ENCODE peak calls at places on chromosomes 12 and 14, in eight cellular contexts. One of them, this sample, is unnamed.

GRCh38 chr14:68978550-68978911 is 571 bp downstream of the ACTN1 start:
- DNase-seq in ovary: peak
- DNase-seq in amniotic epithelial cell: no peak
- DNase-seq in HCEC 1CT: peak
- DNase-seq in right cardiac atrium: peak
- DNase-seq in Right ventricle myocardium superior: peak
- DNase-seq in activated T-helper 1 cell treated with anti-CD3 and anti-CD28 coated beads, Interleukin-12 subunit alpha, Interleukin-12 subunit beta, Interleukin-2, Interleukin-4 antibody, amounts not matched to agents 30 ng/mL and 10 ng/mL and 1 ng/mL, durations not matched to agents 14 hours and 24 hours and 36 hours: peak
- DNase-seq in COR-L47: peak
- DNase-seq in this sample: no peak

GRCh38 chr12:65121049-65121955 is at the start of gene WIF1:
- DNase-seq in ovary: no peak
- DNase-seq in amniotic epithelial cell: no peak
- DNase-seq in HCEC 1CT: no peak
- DNase-seq in right cardiac atrium: peak
- DNase-seq in Right ventricle myocardium superior: peak
- DNase-seq in activated T-helper 1 cell treated with anti-CD3 and anti-CD28 coated beads, Interleukin-12 subunit alpha, Interleukin-12 subunit beta, Interleukin-2, Interleukin-4 antibody, amounts not matched to agents 30 ng/mL and 10 ng/mL and 1 ng/mL, durations not matched to agents 14 hours and 24 hours and 36 hours: no peak
- DNase-seq in COR-L47: no peak
- DNase-seq in this sample: no peak

GRCh38 chr14:69373104-69373503 is 25.0 kb downstream of the ERH start:
- DNase-seq in ovary: no peak
- DNase-seq in amniotic epithelial cell: no peak
- DNase-seq in HCEC 1CT: no peak
- DNase-seq in right cardiac atrium: no peak
- DNase-seq in Right ventricle myocardium superior: no peak
- DNase-seq in activated T-helper 1 cell treated with anti-CD3 and anti-CD28 coated beads, Interleukin-12 subunit alpha, Interleukin-12 subunit beta, Interleukin-2, Interleukin-4 antibody, amounts not matched to agents 30 ng/mL and 10 ng/mL and 1 ng/mL, durations not matched to agents 14 hours and 24 hours and 36 hours: no peak
- DNase-seq in COR-L47: no peak
- DNase-seq in this sample: no peak

GRCh38 chr12:81627336-81628189 is 131.6 kb downstream of the PPFIA2 start:
- DNase-seq in ovary: no peak
- DNase-seq in amniotic epithelial cell: peak
- DNase-seq in HCEC 1CT: peak
- DNase-seq in right cardiac atrium: no peak
- DNase-seq in Right ventricle myocardium superior: no peak
- DNase-seq in activated T-helper 1 cell treated with anti-CD3 and anti-CD28 coated beads, Interleukin-12 subunit alpha, Interleukin-12 subunit beta, Interleukin-2, Interleukin-4 antibody, amounts not matched to agents 30 ng/mL and 10 ng/mL and 1 ng/mL, durations not matched to agents 14 hours and 24 hours and 36 hours: no peak
- DNase-seq in COR-L47: peak
- DNase-seq in this sample: peak

GRCh38 chr14:70601162-70601561 is 707 bp upstream of the MED6 start:
- DNase-seq in ovary: no peak
- DNase-seq in amniotic epithelial cell: peak
- DNase-seq in HCEC 1CT: peak
- DNase-seq in right cardiac atrium: no peak
- DNase-seq in Right ventricle myocardium superior: no peak
- DNase-seq in activated T-helper 1 cell treated with anti-CD3 and anti-CD28 coated beads, Interleukin-12 subunit alpha, Interleukin-12 subunit beta, Interleukin-2, Interleukin-4 antibody, amounts not matched to agents 30 ng/mL and 10 ng/mL and 1 ng/mL, durations not matched to agents 14 hours and 24 hours and 36 hours: no peak
- DNase-seq in COR-L47: no peak
- DNase-seq in this sample: peak

GRCh38 chr12:116323696-116324386 is 46.3 kb upstream of the MED13L start:
- DNase-seq in ovary: no peak
- DNase-seq in amniotic epithelial cell: no peak
- DNase-seq in HCEC 1CT: no peak
- DNase-seq in right cardiac atrium: no peak
- DNase-seq in Right ventricle myocardium superior: no peak
- DNase-seq in activated T-helper 1 cell treated with anti-CD3 and anti-CD28 coated beads, Interleukin-12 subunit alpha, Interleukin-12 subunit beta, Interleukin-2, Interleukin-4 antibody, amounts not matched to agents 30 ng/mL and 10 ng/mL and 1 ng/mL, durations not matched to agents 14 hours and 24 hours and 36 hours: no peak
- DNase-seq in COR-L47: no peak
- DNase-seq in this sample: no peak

GRCh38 chr14:49420201-49420600 is 166.0 kb downstream of the RPS29 start:
- DNase-seq in ovary: no peak
- DNase-seq in amniotic epithelial cell: no peak
- DNase-seq in HCEC 1CT: no peak
- DNase-seq in right cardiac atrium: no peak
- DNase-seq in Right ventricle myocardium superior: no peak
- DNase-seq in activated T-helper 1 cell treated with anti-CD3 and anti-CD28 coated beads, Interleukin-12 subunit alpha, Interleukin-12 subunit beta, Interleukin-2, Interleukin-4 antibody, amounts not matched to agents 30 ng/mL and 10 ng/mL and 1 ng/mL, durations not matched to agents 14 hours and 24 hours and 36 hours: no peak
- DNase-seq in COR-L47: no peak
- DNase-seq in this sample: no peak

GRCh38 chr12:119096429-119097202 is 82.1 kb upstream of the HSPB8 start:
- DNase-seq in ovary: no peak
- DNase-seq in amniotic epithelial cell: no peak
- DNase-seq in HCEC 1CT: no peak
- DNase-seq in right cardiac atrium: no peak
- DNase-seq in Right ventricle myocardium superior: no peak
- DNase-seq in activated T-helper 1 cell treated with anti-CD3 and anti-CD28 coated beads, Interleukin-12 subunit alpha, Interleukin-12 subunit beta, Interleukin-2, Interleukin-4 antibody, amounts not matched to agents 30 ng/mL and 10 ng/mL and 1 ng/mL, durations not matched to agents 14 hours and 24 hours and 36 hours: no peak
- DNase-seq in COR-L47: no peak
- DNase-seq in this sample: no peak

GRCh38 chr14:99247772-99248171 is 24.2 kb downstream of the BCL11B start:
- DNase-seq in ovary: no peak
- DNase-seq in amniotic epithelial cell: no peak
- DNase-seq in HCEC 1CT: no peak
- DNase-seq in right cardiac atrium: no peak
- DNase-seq in Right ventricle myocardium superior: no peak
- DNase-seq in activated T-helper 1 cell treated with anti-CD3 and anti-CD28 coated beads, Interleukin-12 subunit alpha, Interleukin-12 subunit beta, Interleukin-2, Interleukin-4 antibody, amounts not matched to agents 30 ng/mL and 10 ng/mL and 1 ng/mL, durations not matched to agents 14 hours and 24 hours and 36 hours: no peak
- DNase-seq in COR-L47: no peak
- DNase-seq in this sample: no peak

GRCh38 chr12:95336387-95337067 is 118.9 kb downstream of the VEZT start:
- DNase-seq in ovary: peak
- DNase-seq in amniotic epithelial cell: peak
- DNase-seq in HCEC 1CT: peak
- DNase-seq in right cardiac atrium: peak
- DNase-seq in Right ventricle myocardium superior: peak
- DNase-seq in activated T-helper 1 cell treated with anti-CD3 and anti-CD28 coated beads, Interleukin-12 subunit alpha, Interleukin-12 subunit beta, Interleukin-2, Interleukin-4 antibody, amounts not matched to agents 30 ng/mL and 10 ng/mL and 1 ng/mL, durations not matched to agents 14 hours and 24 hours and 36 hours: no peak
- DNase-seq in COR-L47: peak
- DNase-seq in this sample: peak

GRCh38 chr14:30298266-30298795 is 260.6 kb upstream of the G2E3 start:
- DNase-seq in ovary: no peak
- DNase-seq in amniotic epithelial cell: no peak
- DNase-seq in HCEC 1CT: no peak
- DNase-seq in right cardiac atrium: no peak
- DNase-seq in Right ventricle myocardium superior: no peak
- DNase-seq in activated T-helper 1 cell treated with anti-CD3 and anti-CD28 coated beads, Interleukin-12 subunit alpha, Interleukin-12 subunit beta, Interleukin-2, Interleukin-4 antibody, amounts not matched to agents 30 ng/mL and 10 ng/mL and 1 ng/mL, durations not matched to agents 14 hours and 24 hours and 36 hours: no peak
- DNase-seq in COR-L47: no peak
- DNase-seq in this sample: no peak

GRCh38 chr14:70257526-70257925 is 68.8 kb upstream of the SLC8A3 start:
- DNase-seq in ovary: no peak
- DNase-seq in amniotic epithelial cell: no peak
- DNase-seq in HCEC 1CT: no peak
- DNase-seq in right cardiac atrium: no peak
- DNase-seq in Right ventricle myocardium superior: no peak
- DNase-seq in activated T-helper 1 cell treated with anti-CD3 and anti-CD28 coated beads, Interleukin-12 subunit alpha, Interleukin-12 subunit beta, Interleukin-2, Interleukin-4 antibody, amounts not matched to agents 30 ng/mL and 10 ng/mL and 1 ng/mL, durations not matched to agents 14 hours and 24 hours and 36 hours: no peak
- DNase-seq in COR-L47: peak
- DNase-seq in this sample: no peak